ENCODE peak calls at places on chromosomes 11 and 22, in eight cellular contexts. J is transverse colon, U is esophagus muscularis mucosa, B is H1, D is stomach, P is upper lobe of left lung, W is HepG2, C is endothelial cell of umbilical vein. Y is an unnamed sample.

GRCh38 chr22:27317156-27317555 is 484.4 kb downstream of the MN1 start:
- DNase-seq in J (peak; percentile 25), U (no peak), B (no peak), D (no peak), P (no peak), W (no peak), C (no peak), Y (no peak)

GRCh38 chr11:33451364-33451763 is 194.2 kb downstream of the HIPK3 start:
- DNase-seq in J (no peak), U (no peak), B (no peak), D (no peak), P (no peak), W (no peak), C (no peak), Y (no peak)

GRCh38 chr22:25990940-25991339 is 178.3 kb upstream of the SEZ6L start:
- DNase-seq in J (no peak), U (no peak), B (no peak), D (no peak), P (no peak), W (no peak), C (no peak), Y (no peak)

GRCh38 chr22:43126506-43127165 is 16.1 kb downstream of the BIK start:
- DNase-seq in J (peak; percentile 72), U (no peak), B (peak; percentile 51), D (peak; percentile 57), P (no peak), W (peak; percentile 65), C (peak; percentile 29), Y (no peak)

GRCh38 chr11:134024420-134025085 is 44.3 kb upstream of the JAM3 start:
- DNase-seq in J (no peak), U (no peak), B (no peak), D (no peak), P (no peak), W (no peak), C (no peak), Y (no peak)

GRCh38 chr11:67696998-67697397 is 22.6 kb upstream of the ALDH3B2 start:
- DNase-seq in J (no peak), U (no peak), B (no peak), D (no peak), P (no peak), W (no peak), C (no peak), Y (no peak)

GRCh38 chr11:112511271-112511670 is 250.6 kb upstream of the PLET1 start:
- DNase-seq in J (no peak), U (peak; percentile 83), B (peak; percentile 2), D (no peak), P (no peak), W (no peak), C (no peak), Y (no peak)

GRCh38 chr11:33655842-33656600 is 44.6 kb downstream of the C11orf91 start:
- DNase-seq in J (no peak), U (peak; percentile 57), B (peak; percentile 22), D (no peak), P (no peak), W (no peak), C (no peak), Y (no peak)

GRCh38 chr22:27108425-27109114 is 451.2 kb downstream of the MIAT start:
- DNase-seq in J (peak; percentile 32), U (peak; percentile 97), B (no peak), D (peak; percentile 39), P (no peak), W (no peak), C (peak; percentile 34), Y (no peak)

GRCh38 chr22:38802671-38803121 is 8.8 kb upstream of the DNAL4 start:
- DNase-seq in J (peak; percentile 33), U (no peak), B (peak; percentile 52), D (peak; percentile 35), P (peak; percentile 53), W (peak; percentile 53), C (no peak), Y (peak; percentile 24)

GRCh38 chr22:32761251-32761903 is 40.1 kb upstream of the TIMP3 start:
- DNase-seq in J (no peak), U (no peak), B (no peak), D (no peak), P (peak; percentile 44), W (no peak), C (no peak), Y (no peak)

GRCh38 chr11:103870821-103871309 is 165.6 kb upstream of the DDI1 start:
- DNase-seq in J (no peak), U (peak; percentile 94), B (no peak), D (no peak), P (peak; percentile 54), W (no peak), C (no peak), Y (no peak)

GRCh38 chr22:22730655-22731373 is 86.4 kb downstream of the GGTLC2 start:
- DNase-seq in J (no peak), U (peak; percentile 55), B (no peak), D (no peak), P (no peak), W (no peak), C (no peak), Y (no peak)

GRCh38 chr22:49934891-49935557 is 16.6 kb downstream of the CRELD2 start:
- DNase-seq in J (peak; percentile 92), U (peak; percentile 94), B (peak; percentile 77), D (peak; percentile 88), P (peak; percentile 89), W (no peak), C (peak; percentile 44), Y (peak; percentile 76)

GRCh38 chr22:20636945-20637344 is 129.5 kb downstream of the MED15 start:
- DNase-seq in J (no peak), U (no peak), B (no peak), D (no peak), P (no peak), W (no peak), C (no peak), Y (no peak)

GRCh38 chr11:116130122-116130521 is 625.9 kb upstream of the CADM1 start:
- DNase-seq in J (no peak), U (peak; percentile 70), B (peak; percentile 19), D (no peak), P (no peak), W (no peak), C (no peak), Y (no peak)

GRCh38 chr22:37032535-37033460 is 13.3 kb downstream of the MPST start:
- DNase-seq in J (peak; percentile 87), U (no peak), B (peak; percentile 50), D (peak; percentile 85), P (peak; percentile 90), W (peak; percentile 100), C (no peak), Y (peak; percentile 76)

GRCh38 chr11:71336176-71336995 is 84.0 kb upstream of the SHANK2 start:
- DNase-seq in J (no peak), U (no peak), B (no peak), D (peak; percentile 19), P (no peak), W (no peak), C (no peak), Y (no peak)

GRCh38 chr11:71331631-71332030 is 79.3 kb upstream of the SHANK2 start:
- DNase-seq in J (no peak), U (no peak), B (no peak), D (peak; percentile 20), P (peak; percentile 8), W (no peak), C (no peak), Y (no peak)

GRCh38 chr11:71332046-71332445 is 79.7 kb upstream of the SHANK2 start:
- DNase-seq in J (no peak), U (no peak), B (no peak), D (peak; percentile 17), P (peak; percentile 8), W (no peak), C (no peak), Y (no peak)

GRCh38 chr11:71333473-71333872 is 81.1 kb upstream of the SHANK2 start:
- DNase-seq in J (no peak), U (no peak), B (no peak), D (peak; percentile 3), P (peak; percentile 2), W (no peak), C (no peak), Y (no peak)

DNA sequence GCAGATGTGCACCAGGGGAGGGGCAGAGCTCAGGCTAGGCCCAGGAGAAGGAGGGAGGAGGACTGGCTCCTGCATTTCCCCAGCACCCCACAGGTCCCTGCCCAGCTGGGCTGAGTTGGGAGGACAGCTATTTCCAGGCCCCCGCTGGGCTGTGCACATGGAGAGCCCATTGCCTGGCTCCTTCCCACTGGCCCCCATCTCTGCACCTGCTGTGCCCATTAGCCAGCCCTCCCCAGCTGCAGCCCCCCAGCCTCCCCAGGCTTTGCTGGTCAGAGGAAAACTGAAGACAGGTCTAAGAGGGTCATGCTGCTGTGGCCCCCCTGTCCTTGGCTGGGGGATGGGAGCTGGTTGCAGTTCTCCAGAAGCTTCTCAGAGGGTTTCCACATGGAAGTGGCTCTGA is 81.8 kb upstream of the SHANK2 start:
- DNase-seq in J (no peak), U (no peak), B (no peak), D (no peak), P (no peak), W (no peak), C (no peak), Y (no peak)
- TF ChIP-seq CTCF in J (no peak), U (no peak), B (no peak), D (no peak), P (no peak), W (no peak), C (no peak), Y (no peak)

DNA sequence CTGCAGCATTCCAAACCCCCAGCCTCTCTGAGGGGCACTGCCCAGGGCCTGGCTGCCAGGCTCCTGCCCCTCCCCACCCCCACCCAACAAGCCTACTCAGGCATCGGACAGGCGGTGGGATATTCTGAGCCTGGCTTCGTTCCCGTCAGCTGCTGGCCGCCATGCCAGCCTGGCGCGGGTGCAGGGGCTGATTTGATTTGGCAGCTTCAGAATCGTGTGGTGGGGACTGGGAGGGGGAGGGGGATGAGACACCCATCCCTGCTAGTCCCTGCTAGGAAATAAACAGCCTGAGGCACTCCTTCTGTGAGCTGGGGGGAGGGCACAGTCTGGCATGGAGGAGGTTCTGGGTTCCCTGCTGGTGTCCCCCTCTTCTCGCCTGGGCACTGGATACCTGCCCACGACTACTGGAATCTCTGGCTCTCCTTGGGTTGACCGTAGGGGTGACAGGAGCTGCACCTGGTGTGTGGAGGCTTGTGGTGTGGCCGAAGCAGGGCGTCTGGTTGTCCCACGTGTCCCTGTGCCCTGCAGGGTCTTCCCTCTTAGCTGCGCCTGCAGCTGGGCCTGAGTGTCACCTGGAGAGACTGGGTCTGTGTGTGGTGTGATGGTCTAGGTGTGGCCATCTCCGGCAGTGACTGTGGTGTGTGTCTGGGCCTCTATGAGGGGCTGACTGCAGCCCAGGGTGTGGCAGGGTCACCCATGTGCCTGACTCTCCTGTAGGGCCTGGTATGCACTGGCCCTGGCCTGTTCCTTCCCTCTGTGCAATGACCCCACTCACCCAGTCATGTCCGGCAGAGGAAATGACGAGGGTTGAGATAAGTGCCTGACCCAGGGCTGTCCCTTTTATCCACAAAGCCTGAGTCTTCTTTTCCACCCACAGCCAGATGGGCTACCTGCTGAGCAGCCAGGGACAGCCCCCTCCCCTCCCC is 42.2 kb downstream of the PDE2A start:
- DNase-seq in J (no peak), U (no peak), B (no peak), D (no peak), P (no peak), W (no peak), C (peak; percentile 86), Y (no peak)
- TF ChIP-seq POLR2AphosphoS5 in J (no peak), U (peak; percentile 56), B (no peak), D (no peak), P (no peak), W (no peak), C (peak; percentile 91), Y (no peak)

GRCh38 chr22:30702856-30703255 is 8.2 kb downstream of the OSBP2 start:
- DNase-seq in J (no peak), U (no peak), B (no peak), D (no peak), P (no peak), W (no peak), C (no peak), Y (no peak)
- TF ChIP-seq CTCF in J (no peak), U (no peak), B (no peak), D (no peak), P (no peak), W (no peak), C (no peak), Y (no peak)

GRCh38 chr11:61378713-61379313 is 13.6 kb upstream of the TMEM216 start:
- DNase-seq in J (no peak), U (no peak), B (no peak), D (no peak), P (no peak), W (peak; percentile 49), C (no peak), Y (peak; percentile 64)
- TF ChIP-seq POLR2AphosphoS5 in J (no peak), U (peak; percentile 44), B (no peak), D (peak; percentile 20), P (peak; percentile 11), W (no peak), C (no peak), Y (peak; percentile 85)

Y was measured in prostate gland.